ENCODE peak calls at places on chromosome 7, in seven cellular contexts. S is activated CD4-positive, alpha-beta T cell treated with anti-CD3 and anti-CD28 coated beads, Interleukin-2, amount 10 ng/mL, durations not matched to agents 7 days and 5 days; E is esophagus squamous epithelium; R is Calu3; B is CD8-positive, alpha-beta memory T cell; Z is retina; D is pancreas. G is an unnamed sample.

GRCh38 chr7:10469476-10469875 is 504.2 kb upstream of the PHF14 start:
- DNase-seq in S (no peak), E (no peak), R (no peak), B (no peak), Z (no peak), D (no peak), G (no peak)

GRCh38 chr7:129089521-129090212 is 34.8 kb upstream of the TNPO3 start:
- DNase-seq in S (peak), E (no peak), R (no peak), B (no peak), Z (no peak), D (no peak), G (no peak)

GRCh38 chr7:21850531-21851285 is 95.0 kb downstream of the CDCA7L start:
- DNase-seq in S (no peak), E (no peak), R (no peak), B (no peak), Z (no peak), D (no peak), G (no peak)

GRCh38 chr7:31094271-31094670 is 42.2 kb downstream of the ADCYAP1R1 start:
- DNase-seq in S (no peak), E (no peak), R (no peak), B (no peak), Z (no peak), D (no peak), G (no peak)

GRCh38 chr7:1593091-1593866 is 23.4 kb upstream of the PSMG3 start:
- DNase-seq in S (no peak), E (no peak), R (peak), B (no peak), Z (no peak), D (no peak), G (peak)

GRCh38 chr7:129970816-129971215 is 18.1 kb upstream of the UBE2H start:
- DNase-seq in S (no peak), E (no peak), R (peak), B (no peak), Z (no peak), D (no peak), G (no peak)

GRCh38 chr7:91949221-91950009 is 8.8 kb downstream of the AKAP9 start:
- DNase-seq in S (no peak), E (no peak), R (no peak), B (no peak), Z (no peak), D (no peak), G (no peak)

GRCh38 chr7:122770943-122771342 is 68.2 kb upstream of the RNF148 start:
- DNase-seq in S (no peak), E (no peak), R (no peak), B (no peak), Z (no peak), D (no peak), G (no peak)

GRCh38 chr7:131653418-131654248 is 97.2 kb upstream of the PODXL start:
- DNase-seq in S (no peak), E (no peak), R (no peak), B (no peak), Z (no peak), D (no peak), G (no peak)